ENCODE peak calls at places on chromosome 21, in six cellular contexts. B is anterior cingulate cortex, V is Caki2, X is GM03348, G is mesenchymal stem cell, I is testis. M is an unnamed sample.
A peak's percentile ranks its signal among the peaks of the same experiment; 100 is the strongest.

GRCh38 chr21:39313042-39313456 is 383 bp downstream of the BRWD1 start:
- DNase-seq in B (peak; percentile 55), V (no peak), X (no peak), G (peak; percentile 7), I (peak; percentile 37), M (no peak)

GRCh38 chr21:42319368-42319767 is 4.2 kb upstream of the TFF3 start:
- DNase-seq in B (no peak), V (no peak), X (no peak), G (no peak), I (no peak), M (no peak)

GRCh38 chr21:36178349-36178748 is 21.7 kb downstream of the DOP1B start:
- DNase-seq in B (no peak), V (no peak), X (no peak), G (no peak), I (no peak), M (no peak)

GRCh38 chr21:35614412-35614901 is 445.9 kb downstream of the SETD4 start:
- DNase-seq in B (no peak), V (peak; percentile 57), X (peak; percentile 11), G (no peak), I (no peak), M (peak; percentile 75)

GRCh38 chr21:30340714-30341573 is 3.5 kb upstream of the KRTAP27-1 start:
- DNase-seq in B (no peak), V (peak; percentile 25), X (peak; percentile 43), G (peak; percentile 13), I (peak; percentile 77), M (peak; percentile 14)

GRCh38 chr21:41709965-41710822 is 56.7 kb downstream of the RIPK4 start:
- DNase-seq in B (no peak), V (no peak), X (no peak), G (no peak), I (no peak), M (no peak)

GRCh38 chr21:32908529-32908928 is 117.2 kb upstream of the OLIG2 start:
- DNase-seq in B (no peak), V (no peak), X (no peak), G (no peak), I (no peak), M (no peak)

GRCh38 chr21:24428539-24429186 is 1178.6 kb downstream of the MRPL39 start:
- DNase-seq in B (no peak), V (no peak), X (no peak), G (no peak), I (no peak), M (no peak)

GRCh38 chr21:35375115-35375514 is 326.0 kb upstream of the RUNX1 start:
- DNase-seq in B (no peak), V (no peak), X (peak; percentile 45), G (peak; percentile 68), I (no peak), M (peak; percentile 53)

GRCh38 chr21:15826147-15826780 is 96.5 kb downstream of the USP25 start:
- DNase-seq in B (no peak), V (peak; percentile 38), X (peak; percentile 5), G (peak; percentile 52), I (peak; percentile 21), M (peak; percentile 35)

GRCh38 chr21:32653326-32653901 is 41.2 kb upstream of the CFAP298 start:
- DNase-seq in B (no peak), V (peak; percentile 22), X (peak; percentile 22), G (peak; percentile 29), I (no peak), M (no peak)

GRCh38 chr21:44948426-44949120 is 8.7 kb downstream of the SLX9 start:
- DNase-seq in B (no peak), V (no peak), X (no peak), G (no peak), I (no peak), M (no peak)

GRCh38 chr21:36209626-36210171 is 53.1 kb downstream of the DOP1B start:
- DNase-seq in B (no peak), V (peak; percentile 76), X (peak; percentile 37), G (peak; percentile 34), I (peak; percentile 31), M (peak; percentile 58)

GRCh38 chr21:36487641-36488307 is 7.9 kb upstream of the CLDN14 start:
- DNase-seq in B (no peak), V (no peak), X (no peak), G (no peak), I (no peak), M (no peak)

GRCh38 chr21:45420623-45421041 is 15.7 kb downstream of the COL18A1 start:
- DNase-seq in B (no peak), V (peak; percentile 99), X (no peak), G (no peak), I (no peak), M (peak; percentile 26)

GRCh38 chr21:45615145-45615711 is 28.3 kb upstream of the PCBP3 start:
- DNase-seq in B (no peak), V (no peak), X (no peak), G (no peak), I (no peak), M (no peak)

GRCh38 chr21:45537111-45537745 is 5.0 kb downstream of the SLC19A1 start:
- DNase-seq in B (no peak), V (no peak), X (no peak), G (no peak), I (no peak), M (no peak)

GRCh38 chr21:36615274-36615964 is 83.5 kb upstream of the SIM2 start:
- DNase-seq in B (no peak), V (no peak), X (no peak), G (no peak), I (no peak), M (no peak)

M was measured in NCI-H226.